ENCODE peak calls at places on chromosomes 6 and 20, in six cellular contexts. A, O, P, E, R and Z are unnamed samples.

GRCh38 chr6:114063956-114064355 is 93.0 kb upstream of the HDAC2 start:
- DNase-seq in A (no peak), O (no peak), P (peak), E (no peak), R (no peak), Z (no peak)

GRCh38 chr6:15874351-15874750 is 211.5 kb upstream of the DTNBP1 start:
- DNase-seq in A (no peak), O (no peak), P (no peak), E (no peak), R (no peak), Z (no peak)

GRCh38 chr6:109790131-109790530 is 99.0 kb downstream of the FIG4 start:
- DNase-seq in A (no peak), O (no peak), P (peak), E (no peak), R (no peak), Z (no peak)

GRCh38 chr6:53765270-53765669 is 29.5 kb upstream of the LRRC1 start:
- DNase-seq in A (no peak), O (no peak), P (peak), E (no peak), R (no peak), Z (no peak)

GRCh38 chr6:132131777-132132176 is 180.6 kb upstream of the CCN2 start:
- DNase-seq in A (no peak), O (no peak), P (peak), E (peak), R (no peak), Z (peak)

GRCh38 chr6:151763938-151764680 is 43.4 kb upstream of the ESR1 start:
- DNase-seq in A (peak), O (peak), P (peak), E (peak), R (peak), Z (peak)

GRCh38 chr6:90703383-90703782 is 116.5 kb upstream of the MAP3K7 start:
- DNase-seq in A (no peak), O (no peak), P (no peak), E (no peak), R (no peak), Z (no peak)

GRCh38 chr6:5747379-5747778 is 259.3 kb downstream of the NRN1 start:
- DNase-seq in A (no peak), O (no peak), P (no peak), E (no peak), R (no peak), Z (no peak)

GRCh38 chr6:32979720-32980487 is 11.5 kb downstream of the BRD2 start:
- DNase-seq in A (no peak), O (no peak), P (no peak), E (no peak), R (no peak), Z (no peak)

GRCh38 chr6:116229287-116229913 is 24.5 kb downstream of the TSPYL4 start:
- DNase-seq in A (peak), O (no peak), P (peak), E (peak), R (peak), Z (peak)

GRCh38 chr20:40332167-40332566 is 356.9 kb downstream of the MAFB start:
- DNase-seq in A (no peak), O (no peak), P (no peak), E (no peak), R (no peak), Z (no peak)

GRCh38 chr20:58634121-58634817 is 16.8 kb upstream of the STX16 start:
- DNase-seq in A (no peak), O (peak), P (peak), E (peak), R (no peak), Z (peak)

GRCh38 chr20:46399401-46399800 is 7.0 kb downstream of the ELMO2 start:
- DNase-seq in A (no peak), O (no peak), P (no peak), E (no peak), R (no peak), Z (no peak)

GRCh38 chr6:137775720-137776119 is 91.3 kb upstream of the TNFAIP3 start:
- DNase-seq in A (no peak), O (no peak), P (no peak), E (no peak), R (no peak), Z (peak)
- TF ChIP-seq POLR2A in A (no peak), O (no peak), P (no peak), E (no peak), R (no peak), Z (no peak)

DNA sequence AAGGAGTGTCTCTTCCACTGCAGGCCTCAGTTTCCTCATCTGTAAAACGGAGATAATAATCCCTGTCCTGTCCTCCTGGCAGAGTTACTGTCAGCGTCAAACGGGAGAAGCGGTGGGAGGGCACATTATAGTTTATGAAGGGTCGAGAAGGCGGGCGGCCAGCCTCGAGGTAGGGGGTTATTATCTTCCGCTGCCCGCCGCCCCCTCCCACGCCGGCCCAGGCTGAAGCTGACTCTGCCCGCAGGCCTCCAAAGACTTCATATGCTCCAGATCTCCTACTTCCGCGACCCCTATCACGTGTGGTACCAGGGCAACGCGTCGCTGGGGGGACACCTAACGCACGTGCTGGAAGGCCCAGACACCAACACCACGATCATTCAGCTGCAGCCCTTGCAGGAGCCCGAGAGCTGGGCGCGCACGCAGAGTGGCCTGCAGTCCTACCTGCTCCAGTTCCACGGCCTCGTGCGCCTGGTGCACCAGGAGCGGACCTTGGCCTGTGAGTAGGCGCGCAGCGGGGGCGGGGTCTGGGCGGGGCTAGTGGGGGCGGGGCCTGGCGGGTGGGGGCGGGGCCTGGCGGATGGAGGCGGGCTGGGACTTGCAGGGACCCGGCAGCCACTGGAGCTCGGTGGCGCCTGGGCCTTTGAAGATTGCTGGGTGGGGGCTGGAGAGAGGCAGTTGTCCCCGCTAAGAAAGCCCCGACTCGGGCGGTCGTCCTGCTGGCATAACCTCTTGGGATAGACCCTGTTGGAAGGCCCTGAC is 2.8 kb downstream of the PROCR start:
- DNase-seq in A (no peak), O (peak), P (no peak), E (peak), R (peak), Z (no peak)
- H3K4me3 ChIP-seq in A (peak), O (no peak), P (no peak), E (no peak), R (no peak), Z (no peak)

DNA sequence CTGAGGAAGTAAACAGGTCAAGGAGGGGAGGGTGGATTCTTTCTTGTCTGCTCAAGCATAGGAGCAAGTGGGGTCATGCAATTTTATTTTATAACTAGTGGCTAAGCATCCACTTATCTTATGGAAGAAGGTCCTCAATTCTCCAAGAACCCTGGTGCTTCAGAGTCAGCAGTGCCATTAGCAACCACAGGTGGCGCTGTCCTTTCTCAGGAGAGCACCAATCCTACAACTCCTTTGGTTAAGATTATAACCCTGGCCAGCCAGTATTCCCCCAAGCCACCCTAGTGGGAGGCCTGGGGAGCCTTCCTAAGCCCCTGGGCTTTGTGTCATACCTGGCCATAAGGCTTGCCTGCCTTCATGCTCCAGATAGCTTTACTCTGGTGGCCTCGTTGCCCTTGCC is 60.7 kb downstream of the PCSK2 start:
- DNase-seq in A (no peak), O (no peak), P (no peak), E (no peak), R (no peak), Z (no peak)
- TF ChIP-seq CTCF in A (no peak), O (no peak), P (peak), E (no peak), R (no peak), Z (no peak)

GRCh38 chr20:47662483-47663353 is 122.6 kb downstream of the SULF2 start:
- DNase-seq in A (no peak), O (no peak), P (no peak), E (no peak), R (no peak), Z (no peak)
- TF ChIP-seq POLR2A in A (no peak), O (no peak), P (no peak), E (no peak), R (no peak), Z (no peak)

DNA sequence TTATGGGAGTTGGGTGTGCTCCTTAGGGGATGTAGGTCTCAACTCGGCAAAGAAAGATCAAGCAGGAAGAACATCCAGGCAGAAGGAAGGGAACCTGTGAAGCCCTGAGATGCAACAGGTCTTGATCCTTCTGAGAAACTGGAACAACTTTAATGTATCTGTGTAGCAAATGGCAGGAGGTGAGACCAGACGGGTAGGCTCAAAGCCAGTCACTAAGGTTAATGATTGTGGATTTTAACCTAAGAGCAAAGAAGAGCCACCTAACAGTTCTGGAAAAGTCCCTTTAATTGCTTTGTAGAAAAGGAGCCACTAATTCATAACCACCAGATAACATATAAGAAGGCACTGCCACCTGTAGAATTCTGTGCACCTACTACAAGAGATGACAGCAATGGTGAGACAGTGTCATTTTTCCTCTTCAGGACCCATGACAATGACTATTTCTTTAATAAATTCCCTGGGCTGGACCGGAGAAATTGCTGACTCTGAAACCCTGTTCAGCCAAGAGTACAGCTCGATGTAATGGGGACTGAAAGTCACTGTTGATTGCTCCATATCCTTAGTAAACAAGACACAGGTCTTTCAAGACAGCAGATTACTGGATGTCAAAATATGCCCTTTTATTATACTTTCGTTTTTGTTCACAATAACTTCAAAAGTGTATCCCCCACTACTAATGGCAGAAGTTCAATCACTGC is 326.2 kb downstream of the CBLN4 start:
- DNase-seq in A (no peak), O (no peak), P (no peak), E (no peak), R (no peak), Z (no peak)
- H3K4me3 ChIP-seq in A (no peak), O (no peak), P (no peak), E (no peak), R (no peak), Z (no peak)

GRCh38 chr6:68443704-68444103 is 191.4 kb upstream of the ADGRB3 start:
- DNase-seq in A (no peak), O (no peak), P (no peak), E (no peak), R (no peak), Z (no peak)
- TF ChIP-seq CTCF in A (no peak), O (no peak), P (no peak), E (no peak), R (no peak), Z (no peak)

DNA sequence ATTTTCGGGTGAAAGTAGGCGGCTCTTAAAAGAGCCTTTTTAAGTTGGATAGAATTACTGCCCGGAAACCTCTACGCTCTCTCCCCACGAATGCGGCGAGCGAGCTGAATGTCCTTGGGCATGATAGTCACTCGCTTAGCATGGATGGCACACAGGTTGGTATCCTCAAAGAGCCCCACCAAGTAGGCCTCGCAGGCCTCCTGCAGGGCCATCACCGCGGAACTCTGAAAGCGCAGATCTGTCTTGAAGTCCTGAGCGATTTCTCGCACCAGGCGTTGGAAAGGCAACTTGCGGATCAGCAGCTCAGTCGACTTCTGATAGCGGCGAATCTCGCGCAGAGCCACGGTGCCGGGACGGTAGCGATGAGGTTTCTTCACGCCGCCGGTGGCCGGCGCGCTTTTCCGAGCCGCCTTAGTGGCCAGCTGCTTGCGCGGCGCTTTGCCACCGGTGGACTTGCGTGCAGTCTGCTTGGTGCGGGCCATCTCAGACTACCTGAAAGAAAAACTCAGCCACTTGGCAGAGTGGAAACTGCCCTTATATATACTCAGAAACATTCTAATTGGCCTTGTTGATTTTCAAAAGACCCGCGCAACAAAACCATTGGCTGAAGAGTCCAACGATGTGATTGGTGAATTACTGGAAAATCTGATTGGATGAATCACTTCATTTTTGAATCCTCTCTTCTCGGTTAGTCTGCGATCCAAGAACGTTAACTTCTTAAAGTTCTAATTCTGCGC is 93.9 kb upstream of the BTN3A2 start:
- DNase-seq in A (no peak), O (peak), P (peak), E (peak), R (peak), Z (peak)
- TF ChIP-seq POLR2A in A (no peak), O (no peak), P (peak), E (no peak), R (peak), Z (peak)

GRCh38 chr6:48825501-48826317 is 637.3 kb downstream of the MMUT start:
- DNase-seq in A (no peak), O (no peak), P (peak), E (no peak), R (no peak), Z (no peak)
- H3K4me3 ChIP-seq in A (no peak), O (no peak), P (peak), E (no peak), R (no peak), Z (no peak)